ENCODE peak calls at places on chromosomes 6 and 20, in four cellular contexts. One of them, this sample, is unnamed.

GRCh38 chr6:28555136-28555535 is 29.5 kb downstream of the GPX5 start:
- DNase-seq in upper lobe of left lung: no peak
- DNase-seq in A549: no peak
- DNase-seq in tibial nerve: no peak
- DNase-seq in this sample: no peak

GRCh38 chr6:754202-754601 is 61.3 kb upstream of the EXOC2 start:
- DNase-seq in upper lobe of left lung: no peak
- DNase-seq in A549: no peak
- DNase-seq in tibial nerve: no peak
- DNase-seq in this sample: no peak

GRCh38 chr6:11977738-11978137 is 34.4 kb upstream of the HIVEP1 start:
- DNase-seq in upper lobe of left lung: no peak
- DNase-seq in A549: no peak
- DNase-seq in tibial nerve: no peak
- DNase-seq in this sample: no peak

GRCh38 chr6:52077180-52077884 is 10.1 kb downstream of the PKHD1 start:
- DNase-seq in upper lobe of left lung: no peak
- DNase-seq in A549: no peak
- DNase-seq in tibial nerve: no peak
- DNase-seq in this sample: no peak

GRCh38 chr6:74931567-74931966 is 274.3 kb downstream of the COL12A1 start:
- DNase-seq in upper lobe of left lung: no peak
- DNase-seq in A549: no peak
- DNase-seq in tibial nerve: peak
- DNase-seq in this sample: no peak

GRCh38 chr6:39984051-39984450 is 49.8 kb upstream of the MOCS1 start:
- DNase-seq in upper lobe of left lung: no peak
- DNase-seq in A549: no peak
- DNase-seq in tibial nerve: no peak
- DNase-seq in this sample: no peak

GRCh38 chr6:109299695-109300564 is 82.3 kb downstream of the CD164 start:
- DNase-seq in upper lobe of left lung: no peak
- DNase-seq in A549: no peak
- DNase-seq in tibial nerve: no peak
- DNase-seq in this sample: peak

GRCh38 chr20:4962257-4962855 is 39.0 kb downstream of the SLC23A2 start:
- DNase-seq in upper lobe of left lung: no peak
- DNase-seq in A549: no peak
- DNase-seq in tibial nerve: no peak
- DNase-seq in this sample: no peak

GRCh38 chr20:1566701-1567100 is 9.2 kb upstream of the SIRPD start:
- DNase-seq in upper lobe of left lung: no peak
- DNase-seq in A549: no peak
- DNase-seq in tibial nerve: no peak
- DNase-seq in this sample: no peak

GRCh38 chr6:355809-356208 is 35.7 kb upstream of the IRF4 start:
- DNase-seq in upper lobe of left lung: no peak
- DNase-seq in A549: no peak
- DNase-seq in tibial nerve: no peak
- DNase-seq in this sample: no peak

GRCh38 chr6:143579703-143580102 is 68.2 kb upstream of the FUCA2 start:
- DNase-seq in upper lobe of left lung: no peak
- DNase-seq in A549: no peak
- DNase-seq in tibial nerve: no peak
- DNase-seq in this sample: no peak

GRCh38 chr6:30013296-30013922 is 47.7 kb upstream of the POLR1H start:
- DNase-seq in upper lobe of left lung: no peak
- DNase-seq in A549: no peak
- DNase-seq in tibial nerve: no peak
- DNase-seq in this sample: no peak

GRCh38 chr6:14598017-14598864 is 480.7 kb downstream of the CD83 start:
- DNase-seq in upper lobe of left lung: no peak
- DNase-seq in A549: no peak
- DNase-seq in tibial nerve: no peak
- DNase-seq in this sample: no peak

GRCh38 chr20:34557936-34558319 is 590 bp upstream of the MAP1LC3A start:
- DNase-seq in upper lobe of left lung: no peak
- DNase-seq in A549: no peak
- DNase-seq in tibial nerve: no peak
- DNase-seq in this sample: no peak

GRCh38 chr6:90021701-90022100 is 127.4 kb downstream of the GJA10 start:
- DNase-seq in upper lobe of left lung: no peak
- DNase-seq in A549: no peak
- DNase-seq in tibial nerve: no peak
- DNase-seq in this sample: no peak

GRCh38 chr20:23414526-23415188 is 6.6 kb downstream of the NAPB start:
- DNase-seq in upper lobe of left lung: no peak
- DNase-seq in A549: no peak
- DNase-seq in tibial nerve: no peak
- DNase-seq in this sample: no peak

GRCh38 chr20:15236812-15237211 is 899.4 kb upstream of the FLRT3 start:
- DNase-seq in upper lobe of left lung: no peak
- DNase-seq in A549: peak
- DNase-seq in tibial nerve: no peak
- DNase-seq in this sample: no peak

GRCh38 chr6:110656492-110656891 is 158.8 kb downstream of the CDK19 start:
- DNase-seq in upper lobe of left lung: no peak
- DNase-seq in A549: no peak
- DNase-seq in tibial nerve: no peak
- DNase-seq in this sample: no peak

GRCh38 chr6:137589067-137589848 is 95.1 kb upstream of the OLIG3 start:
- DNase-seq in upper lobe of left lung: no peak
- DNase-seq in A549: peak
- DNase-seq in tibial nerve: no peak
- DNase-seq in this sample: no peak

GRCh38 chr6:20919677-20920385 is 385.6 kb downstream of the CDKAL1 start:
- DNase-seq in upper lobe of left lung: no peak
- DNase-seq in A549: no peak
- DNase-seq in tibial nerve: no peak
- DNase-seq in this sample: no peak

GRCh38 chr6:82738773-82739172 is 326.9 kb downstream of the UBE3D start:
- DNase-seq in upper lobe of left lung: no peak
- DNase-seq in A549: no peak
- DNase-seq in tibial nerve: no peak
- DNase-seq in this sample: no peak

GRCh38 chr6:29653452-29654038 is 3.3 kb upstream of the MOG start:
- DNase-seq in upper lobe of left lung: no peak
- DNase-seq in A549: peak
- DNase-seq in tibial nerve: peak
- DNase-seq in this sample: peak

GRCh38 chr20:20076297-20077065 is 24.1 kb downstream of the CFAP61 start:
- DNase-seq in upper lobe of left lung: no peak
- DNase-seq in A549: no peak
- DNase-seq in tibial nerve: no peak
- DNase-seq in this sample: peak

GRCh38 chr6:131660195-131660594 is 23.1 kb downstream of the ENPP3 start:
- DNase-seq in upper lobe of left lung: no peak
- DNase-seq in A549: peak
- DNase-seq in tibial nerve: no peak
- DNase-seq in this sample: no peak

GRCh38 chr20:57548177-57549058 is 12.5 kb upstream of the PCK1 start:
- DNase-seq in upper lobe of left lung: no peak
- DNase-seq in A549: no peak
- DNase-seq in tibial nerve: no peak
- DNase-seq in this sample: no peak

GRCh38 chr6:91221072-91221471 is 634.2 kb upstream of the MAP3K7 start:
- DNase-seq in upper lobe of left lung: no peak
- DNase-seq in A549: no peak
- DNase-seq in tibial nerve: no peak
- DNase-seq in this sample: no peak

DNA sequence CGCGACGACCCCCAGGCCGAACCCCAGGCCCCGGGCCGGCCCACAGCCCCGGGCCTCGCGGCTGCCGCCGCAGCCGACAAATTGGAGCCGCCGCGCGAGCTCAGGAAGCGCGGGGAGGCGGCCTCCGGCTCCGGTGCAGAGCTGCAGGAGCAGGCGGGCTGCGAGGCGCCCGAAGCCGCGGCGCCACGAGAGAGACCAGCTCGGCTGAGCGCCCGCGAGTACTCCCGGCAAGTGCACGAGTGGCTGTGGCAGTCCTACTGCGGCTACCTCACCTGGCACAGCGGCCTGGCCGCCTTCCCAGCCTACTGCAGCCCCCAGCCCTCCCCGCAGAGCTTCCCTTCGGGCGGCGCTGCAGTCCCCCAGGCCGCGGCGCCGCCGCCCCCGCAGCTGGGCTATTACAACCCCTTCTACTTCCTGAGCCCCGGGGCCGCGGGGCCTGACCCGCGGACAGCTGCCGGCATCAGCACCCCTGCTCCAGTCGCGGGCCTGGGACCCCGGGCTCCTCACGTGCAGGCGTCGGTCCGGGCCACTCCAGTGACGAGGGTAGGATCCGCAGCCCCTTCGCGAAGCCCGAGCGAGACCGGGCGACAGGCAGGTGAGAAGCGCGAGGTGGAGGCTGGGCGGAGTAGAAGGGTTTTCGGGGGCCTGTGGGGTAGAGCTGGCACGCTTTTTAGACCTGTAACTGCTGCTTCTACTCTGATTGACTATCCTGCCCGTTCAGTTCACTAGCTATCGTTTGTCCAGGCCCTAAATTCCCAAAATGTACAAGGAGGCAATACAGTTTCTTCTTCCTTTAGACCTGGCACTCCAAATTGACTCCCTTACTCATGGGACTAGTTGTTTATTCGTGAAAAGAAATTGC is 656 bp downstream of the FAM8A1 start:
- DNase-seq in upper lobe of left lung: peak
- DNase-seq in A549: no peak
- DNase-seq in tibial nerve: peak
- DNase-seq in this sample: peak
- TF ChIP-seq POLR2A in upper lobe of left lung: no peak
- TF ChIP-seq POLR2A in A549: no peak
- TF ChIP-seq POLR2A in tibial nerve: no peak
- TF ChIP-seq POLR2A in this sample: no peak

DNA sequence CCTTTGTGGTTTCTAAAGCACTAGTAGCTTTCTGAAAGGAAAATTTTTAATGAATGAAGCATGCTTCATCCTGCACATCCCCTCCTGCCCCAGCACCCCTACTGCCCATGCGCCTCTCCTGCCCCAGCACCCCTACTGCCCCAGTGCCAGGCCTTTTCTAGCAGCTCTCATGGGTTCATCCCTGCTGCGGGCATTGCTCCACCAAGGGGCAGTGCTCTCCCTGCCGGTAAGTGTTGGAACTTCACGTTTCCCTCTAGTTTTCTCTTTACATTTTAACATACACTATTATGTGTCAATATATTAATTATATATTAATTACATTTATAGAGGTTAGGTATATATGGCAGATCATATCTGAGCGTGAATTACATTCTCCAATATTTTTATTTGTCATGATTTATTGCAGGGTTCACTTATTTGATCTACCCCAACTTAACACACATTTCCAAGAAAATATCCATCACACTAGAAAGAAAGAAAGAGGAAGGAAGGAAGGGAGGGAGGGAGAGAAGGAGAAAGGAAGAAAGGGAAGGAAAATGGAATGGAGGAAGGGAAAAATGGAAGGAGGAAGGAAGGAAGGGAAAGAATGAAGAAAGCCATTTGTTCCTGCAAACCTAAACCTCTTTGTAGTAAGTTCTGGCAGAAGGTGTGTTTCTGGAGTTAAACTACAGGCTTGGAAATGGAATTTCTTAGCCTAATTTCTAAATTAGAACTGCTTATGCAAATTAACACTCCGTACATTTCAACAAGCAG is 46.8 kb downstream of the CEP43 start:
- DNase-seq in upper lobe of left lung: no peak
- DNase-seq in A549: peak
- DNase-seq in tibial nerve: no peak
- DNase-seq in this sample: no peak
- TF ChIP-seq CTCF in upper lobe of left lung: no peak
- TF ChIP-seq CTCF in A549: peak
- TF ChIP-seq CTCF in tibial nerve: no peak
- TF ChIP-seq CTCF in this sample: no peak

GRCh38 chr6:140217283-140217682 is 842.8 kb upstream of the CITED2 start:
- DNase-seq in upper lobe of left lung: no peak
- DNase-seq in A549: no peak
- DNase-seq in tibial nerve: no peak
- DNase-seq in this sample: no peak
- TF ChIP-seq POLR2A in upper lobe of left lung: no peak
- TF ChIP-seq POLR2A in A549: no peak
- TF ChIP-seq POLR2A in tibial nerve: no peak
- TF ChIP-seq POLR2A in this sample: no peak

GRCh38 chr20:40668449-40669228 is 20.4 kb downstream of the MAFB start:
- DNase-seq in upper lobe of left lung: no peak
- DNase-seq in A549: peak
- DNase-seq in tibial nerve: no peak
- DNase-seq in this sample: peak
- TF ChIP-seq CTCF in upper lobe of left lung: no peak
- TF ChIP-seq CTCF in A549: no peak
- TF ChIP-seq CTCF in tibial nerve: no peak
- TF ChIP-seq CTCF in this sample: no peak

DNA sequence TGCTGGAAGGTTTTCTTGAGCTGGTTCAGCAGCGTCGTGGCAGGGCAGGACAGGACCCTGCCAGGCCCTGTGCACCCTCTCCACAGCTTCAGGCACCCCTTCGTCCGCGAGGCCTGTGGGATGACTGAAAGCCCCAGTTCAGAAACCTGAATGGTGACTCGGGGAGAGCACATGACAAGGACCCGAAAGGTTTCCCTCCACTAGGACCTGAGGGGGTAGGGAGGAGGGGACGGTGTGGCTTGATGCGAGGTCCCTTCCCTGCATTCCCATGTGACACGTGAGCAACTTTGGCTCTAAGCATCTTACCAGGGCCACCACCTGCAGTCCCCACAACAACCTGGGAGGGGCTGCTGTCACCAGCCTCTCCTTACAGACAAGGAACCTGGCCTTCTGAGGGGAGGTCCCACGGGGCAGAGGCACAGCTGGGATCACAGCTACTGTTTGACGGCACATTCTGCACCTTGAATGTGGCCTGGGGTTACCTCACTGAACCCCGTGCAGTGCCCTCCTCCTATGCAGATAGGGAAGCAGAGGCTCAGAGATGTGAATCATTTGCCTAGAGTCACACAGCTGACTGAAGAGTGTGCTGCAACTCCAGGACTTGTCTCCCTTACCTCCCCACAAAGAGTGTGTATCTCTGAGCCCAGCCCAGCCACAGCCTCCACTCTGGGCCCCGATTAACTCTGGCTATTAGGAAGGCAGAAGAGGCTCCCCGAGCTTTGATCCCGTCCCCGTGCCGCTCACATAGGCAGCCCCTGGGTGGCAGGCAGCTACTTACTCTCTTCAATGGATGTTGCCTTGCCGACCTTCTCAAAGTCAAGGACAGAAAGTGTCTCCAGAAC is 84.6 kb downstream of the PTPN1 start:
- DNase-seq in upper lobe of left lung: no peak
- DNase-seq in A549: no peak
- DNase-seq in tibial nerve: no peak
- DNase-seq in this sample: no peak
- TF ChIP-seq POLR2A in upper lobe of left lung: no peak
- TF ChIP-seq POLR2A in A549: no peak
- TF ChIP-seq POLR2A in tibial nerve: no peak
- TF ChIP-seq POLR2A in this sample: no peak